ENCODE peak calls at places on chromosomes 7 and 10, in ten cellular contexts. X is AG09309; K is stimulated activated CD8-positive, alpha-beta memory T cell treated with anti-CD3 and anti-CD28 coated beads, Interleukin-15, amount 100 ng/mL, for 1 hour; Q is AG04449; S is Daoy; O is NCI-H1417 treated with DMSO at 0.1 percent for 48 hours; L is thoracic aorta; V is stimulated activated CD4-positive, alpha-beta T cell treated with anti-CD3 and anti-CD28 coated beads, TNF-alpha, amount 100 ng/mL, for 4 hours; J is M059J; A is G401. T is an unnamed sample.

GRCh38 chr10:110170142-110170887 is 37.1 kb upstream of the MXI1 start:
- DNase-seq in X (no peak), K (no peak), Q (no peak), S (no peak), O (no peak), L (no peak), V (no peak), J (no peak), A (no peak), T (no peak)

GRCh38 chr10:82811621-82812020 is 936.6 kb downstream of the NRG3 start:
- DNase-seq in X (no peak), K (no peak), Q (no peak), S (no peak), O (no peak), L (no peak), V (no peak), J (peak), A (no peak), T (peak)

GRCh38 chr10:69549959-69550358 is 23.3 kb downstream of the NEUROG3 start:
- DNase-seq in X (no peak), K (no peak), Q (no peak), S (no peak), O (no peak), L (no peak), V (no peak), J (peak), A (no peak), T (no peak)

GRCh38 chr10:12181065-12181775 is 14.5 kb downstream of the NUDT5 start:
- DNase-seq in X (no peak), K (no peak), Q (no peak), S (peak), O (no peak), L (no peak), V (peak), J (peak), A (no peak), T (no peak)

GRCh38 chr10:969473-970150 is 18.6 kb upstream of the GTPBP4 start:
- DNase-seq in X (no peak), K (no peak), Q (no peak), S (no peak), O (no peak), L (no peak), V (no peak), J (no peak), A (no peak), T (no peak)

GRCh38 chr7:44264221-44264956 is 61.0 kb downstream of the CAMK2B start:
- DNase-seq in X (no peak), K (no peak), Q (no peak), S (peak), O (peak), L (no peak), V (no peak), J (peak), A (peak), T (no peak)

GRCh38 chr10:89129850-89130396 is 77.2 kb downstream of the CH25H start:
- DNase-seq in X (peak), K (no peak), Q (peak), S (peak), O (no peak), L (no peak), V (no peak), J (peak), A (no peak), T (no peak)

GRCh38 chr7:93837245-93837644 is 53.3 kb downstream of the TFPI2 start:
- DNase-seq in X (no peak), K (no peak), Q (no peak), S (no peak), O (no peak), L (no peak), V (no peak), J (no peak), A (no peak), T (no peak)

GRCh38 chr10:100038561-100039071 is 28.9 kb upstream of the DNMBP start:
- DNase-seq in X (no peak), K (no peak), Q (no peak), S (peak), O (no peak), L (no peak), V (no peak), J (peak), A (no peak), T (no peak)

GRCh38 chr10:70677016-70677415 is 4.7 kb downstream of the ADAMTS14 start:
- DNase-seq in X (no peak), K (no peak), Q (no peak), S (no peak), O (no peak), L (no peak), V (no peak), J (no peak), A (no peak), T (no peak)

GRCh38 chr7:8214162-8214897 is 47.6 kb downstream of the ICA1 start:
- DNase-seq in X (peak), K (no peak), Q (no peak), S (no peak), O (peak), L (no peak), V (no peak), J (peak), A (peak), T (no peak)

GRCh38 chr10:86366033-86366901 is at the start of gene GRID1:
- DNase-seq in X (no peak), K (no peak), Q (no peak), S (peak), O (no peak), L (no peak), V (no peak), J (no peak), A (peak), T (no peak)

GRCh38 chr7:64869912-64870562 is 33.0 kb upstream of the ZNF273 start:
- DNase-seq in X (no peak), K (no peak), Q (no peak), S (no peak), O (no peak), L (no peak), V (no peak), J (no peak), A (no peak), T (no peak)

GRCh38 chr10:128660726-128661125 is 534.5 kb upstream of the MKI67 start:
- DNase-seq in X (no peak), K (no peak), Q (no peak), S (no peak), O (no peak), L (no peak), V (no peak), J (no peak), A (no peak), T (no peak)

GRCh38 chr7:52017802-52018679 is 701.4 kb upstream of the COBL start:
- DNase-seq in X (no peak), K (no peak), Q (no peak), S (peak), O (no peak), L (no peak), V (no peak), J (peak), A (no peak), T (peak)

GRCh38 chr10:1406172-1406975 is 331.0 kb downstream of the ADARB2 start:
- DNase-seq in X (no peak), K (no peak), Q (no peak), S (no peak), O (no peak), L (no peak), V (no peak), J (no peak), A (no peak), T (no peak)

GRCh38 chr10:129888784-129889616 is 75.1 kb downstream of the EBF3 start:
- DNase-seq in X (no peak), K (peak), Q (no peak), S (peak), O (no peak), L (no peak), V (no peak), J (peak), A (peak), T (peak)

GRCh38 chr10:112761256-112761655 is 188.8 kb upstream of the TCF7L2 start:
- DNase-seq in X (no peak), K (no peak), Q (no peak), S (no peak), O (no peak), L (no peak), V (no peak), J (no peak), A (no peak), T (no peak)